ENCODE peak calls at places on chromosomes 13 and 19, in five cellular contexts. One of them, this sample, is unnamed.

GRCh38 chr19:45001087-45001739 is at the start of gene RELB:
- DNase-seq in endothelial cell: peak
- DNase-seq in NB4: peak
- DNase-seq in fibroblast of the aortic adventitia: peak
- DNase-seq in amygdala: peak
- DNase-seq in this sample: peak

GRCh38 chr19:10353793-10354391 is 14.5 kb upstream of the ICAM3 start:
- DNase-seq in endothelial cell: peak
- DNase-seq in NB4: peak
- DNase-seq in fibroblast of the aortic adventitia: peak
- DNase-seq in amygdala: no peak
- DNase-seq in this sample: no peak

GRCh38 chr19:47021536-47022139 is 2.0 kb downstream of the NPAS1 start:
- DNase-seq in endothelial cell: no peak
- DNase-seq in NB4: no peak
- DNase-seq in fibroblast of the aortic adventitia: no peak
- DNase-seq in amygdala: no peak
- DNase-seq in this sample: no peak

GRCh38 chr19:36152061-36152885 is at the start of gene COX7A1:
- DNase-seq in endothelial cell: no peak
- DNase-seq in NB4: no peak
- DNase-seq in fibroblast of the aortic adventitia: peak
- DNase-seq in amygdala: no peak
- DNase-seq in this sample: peak

GRCh38 chr19:34261335-34262109 is 7.2 kb downstream of the GARRE1 start:
- DNase-seq in endothelial cell: no peak
- DNase-seq in NB4: no peak
- DNase-seq in fibroblast of the aortic adventitia: no peak
- DNase-seq in amygdala: no peak
- DNase-seq in this sample: no peak

GRCh38 chr13:113666951-113667701 is at the start of gene GRK1:
- DNase-seq in endothelial cell: no peak
- DNase-seq in NB4: no peak
- DNase-seq in fibroblast of the aortic adventitia: no peak
- DNase-seq in amygdala: no peak
- DNase-seq in this sample: no peak

GRCh38 chr13:35694031-35694430 is 217.5 kb upstream of the MAB21L1 start:
- DNase-seq in endothelial cell: no peak
- DNase-seq in NB4: no peak
- DNase-seq in fibroblast of the aortic adventitia: no peak
- DNase-seq in amygdala: no peak
- DNase-seq in this sample: no peak

GRCh38 chr19:9913237-9914000 is 22.9 kb downstream of the OLFM2 start:
- DNase-seq in endothelial cell: peak
- DNase-seq in NB4: no peak
- DNase-seq in fibroblast of the aortic adventitia: no peak
- DNase-seq in amygdala: no peak
- DNase-seq in this sample: peak

GRCh38 chr19:29655648-29656335 is 9.5 kb upstream of the PLEKHF1 start:
- DNase-seq in endothelial cell: no peak
- DNase-seq in NB4: no peak
- DNase-seq in fibroblast of the aortic adventitia: no peak
- DNase-seq in amygdala: no peak
- DNase-seq in this sample: no peak

GRCh38 chr13:77457989-77458388 is 77.5 kb upstream of the SCEL start:
- DNase-seq in endothelial cell: no peak
- DNase-seq in NB4: no peak
- DNase-seq in fibroblast of the aortic adventitia: no peak
- DNase-seq in amygdala: no peak
- DNase-seq in this sample: no peak

GRCh38 chr13:48411281-48412099 is 1.4 kb downstream of the LPAR6 start:
- DNase-seq in endothelial cell: no peak
- DNase-seq in NB4: peak
- DNase-seq in fibroblast of the aortic adventitia: peak
- DNase-seq in amygdala: no peak
- DNase-seq in this sample: no peak

GRCh38 chr13:31048521-31048920 is 113.2 kb downstream of the HSPH1 start:
- DNase-seq in endothelial cell: no peak
- DNase-seq in NB4: no peak
- DNase-seq in fibroblast of the aortic adventitia: peak
- DNase-seq in amygdala: no peak
- DNase-seq in this sample: no peak

GRCh38 chr13:77584111-77584510 is 48.6 kb downstream of the SCEL start:
- DNase-seq in endothelial cell: no peak
- DNase-seq in NB4: no peak
- DNase-seq in fibroblast of the aortic adventitia: no peak
- DNase-seq in amygdala: peak
- DNase-seq in this sample: no peak

GRCh38 chr13:45737571-45738002 is 35.5 kb downstream of the CBY2 start:
- DNase-seq in endothelial cell: no peak
- DNase-seq in NB4: peak
- DNase-seq in fibroblast of the aortic adventitia: no peak
- DNase-seq in amygdala: no peak
- DNase-seq in this sample: no peak

GRCh38 chr19:35309481-35310279 is 17.7 kb downstream of the MAG start:
- DNase-seq in endothelial cell: no peak
- DNase-seq in NB4: no peak
- DNase-seq in fibroblast of the aortic adventitia: peak
- DNase-seq in amygdala: no peak
- DNase-seq in this sample: no peak